ENCODE peak calls at places on chromosomes 5 and 9, in six cellular contexts. N, T, Y, B, R and C are unnamed samples.

GRCh38 chr5:5534333-5534732 is 111.9 kb downstream of the ICE1 start:
- DNase-seq in N (no peak), T (no peak), Y (no peak), B (no peak), R (no peak), C (no peak)

GRCh38 chr9:115880221-115880620 is 273.4 kb upstream of the PAPPA start:
- DNase-seq in N (no peak), T (no peak), Y (no peak), B (no peak), R (no peak), C (no peak)

GRCh38 chr5:164672931-164673694 is 1167.7 kb downstream of the MAT2B start:
- DNase-seq in N (no peak), T (no peak), Y (no peak), B (no peak), R (no peak), C (no peak)

GRCh38 chr5:145629047-145629446 is 206.1 kb downstream of the PRELID2 start:
- DNase-seq in N (no peak), T (no peak), Y (no peak), B (no peak), R (no peak), C (no peak)

GRCh38 chr9:99753436-99753835 is 68.2 kb upstream of the NR4A3 start:
- DNase-seq in N (no peak), T (no peak), Y (no peak), B (no peak), R (no peak), C (no peak)

GRCh38 chr5:67897431-67897830 is 318.1 kb upstream of the PIK3R1 start:
- DNase-seq in N (no peak), T (no peak), Y (no peak), B (no peak), R (no peak), C (no peak)

GRCh38 chr5:140262839-140263238 is 40.1 kb downstream of the PFDN1 start:
- DNase-seq in N (no peak), T (no peak), Y (no peak), B (no peak), R (no peak), C (no peak)

GRCh38 chr5:149962040-149962439 is 1.5 kb downstream of the SLC26A2 start:
- DNase-seq in N (no peak), T (no peak), Y (no peak), B (no peak), R (no peak), C (no peak)

GRCh38 chr5:108521841-108522506 is 140.1 kb upstream of the FBXL17 start:
- DNase-seq in N (no peak), T (no peak), Y (no peak), B (no peak), R (no peak), C (peak)

GRCh38 chr5:134708301-134708700 is 30.0 kb upstream of the CAMLG start:
- DNase-seq in N (no peak), T (no peak), Y (no peak), B (no peak), R (no peak), C (no peak)

GRCh38 chr5:157197088-157197487 is 16.4 kb downstream of the ITK start:
- DNase-seq in N (no peak), T (no peak), Y (no peak), B (no peak), R (no peak), C (no peak)

GRCh38 chr5:116810937-116811336 is 236.3 kb upstream of the SEMA6A start:
- DNase-seq in N (no peak), T (no peak), Y (no peak), B (no peak), R (no peak), C (no peak)

GRCh38 chr5:34459908-34460307 is 196.2 kb upstream of the RAI14 start:
- DNase-seq in N (no peak), T (no peak), Y (no peak), B (no peak), R (no peak), C (no peak)

GRCh38 chr9:34079181-34079580 is 30.5 kb upstream of the UBAP2 start:
- DNase-seq in N (no peak), T (no peak), Y (no peak), B (no peak), R (no peak), C (peak)

GRCh38 chr5:15703901-15704300 is 203.9 kb downstream of the FBXL7 start:
- DNase-seq in N (no peak), T (no peak), Y (no peak), B (no peak), R (no peak), C (no peak)